ENCODE peak calls at places on chromosomes 7 and 10, in five cellular contexts. One of them, this sample, is unnamed.

GRCh38 chr10:98285416-98285815 is 17.4 kb upstream of the LOXL4 start:
- DNase-seq in left lung: no peak
- DNase-seq in CD4-positive, alpha-beta memory T cell: no peak
- DNase-seq in A549: no peak
- DNase-seq in right cardiac atrium: no peak
- DNase-seq in this sample: no peak

GRCh38 chr10:113278664-113279063 is 274.2 kb upstream of the HABP2 start:
- DNase-seq in left lung: no peak
- DNase-seq in CD4-positive, alpha-beta memory T cell: no peak
- DNase-seq in A549: no peak
- DNase-seq in right cardiac atrium: no peak
- DNase-seq in this sample: no peak

GRCh38 chr7:21507627-21508343 is 35.1 kb upstream of the DNAH11 start:
- DNase-seq in left lung: peak; percentile 37
- DNase-seq in CD4-positive, alpha-beta memory T cell: no peak
- DNase-seq in A549: peak; percentile 21
- DNase-seq in right cardiac atrium: no peak
- DNase-seq in this sample: peak; percentile 66

GRCh38 chr7:120276720-120277119 is 3.7 kb downstream of the KCND2 start:
- DNase-seq in left lung: no peak
- DNase-seq in CD4-positive, alpha-beta memory T cell: no peak
- DNase-seq in A549: no peak
- DNase-seq in right cardiac atrium: no peak
- DNase-seq in this sample: no peak

GRCh38 chr10:85724215-85724614 is 642.4 kb downstream of the GRID1 start:
- DNase-seq in left lung: no peak
- DNase-seq in CD4-positive, alpha-beta memory T cell: no peak
- DNase-seq in A549: no peak
- DNase-seq in right cardiac atrium: no peak
- DNase-seq in this sample: no peak

GRCh38 chr10:63630085-63630927 is 109.1 kb downstream of the REEP3 start:
- DNase-seq in left lung: peak; percentile 89
- DNase-seq in CD4-positive, alpha-beta memory T cell: peak; percentile 69
- DNase-seq in A549: peak; percentile 93
- DNase-seq in right cardiac atrium: peak; percentile 96
- DNase-seq in this sample: peak; percentile 82

GRCh38 chr7:83486536-83486935 is 162.4 kb downstream of the SEMA3E start:
- DNase-seq in left lung: no peak
- DNase-seq in CD4-positive, alpha-beta memory T cell: no peak
- DNase-seq in A549: no peak
- DNase-seq in right cardiac atrium: no peak
- DNase-seq in this sample: no peak

GRCh38 chr7:135204271-135204872 is 7.0 kb downstream of the WDR91 start:
- DNase-seq in left lung: no peak
- DNase-seq in CD4-positive, alpha-beta memory T cell: no peak
- DNase-seq in A549: no peak
- DNase-seq in right cardiac atrium: no peak
- DNase-seq in this sample: no peak

GRCh38 chr7:22582860-22583640 is 83.1 kb upstream of the STEAP1B start:
- DNase-seq in left lung: peak; percentile 68
- DNase-seq in CD4-positive, alpha-beta memory T cell: no peak
- DNase-seq in A549: peak; percentile 86
- DNase-seq in right cardiac atrium: peak; percentile 53
- DNase-seq in this sample: no peak

GRCh38 chr10:11603741-11604140 is 7.7 kb downstream of the USP6NL start:
- DNase-seq in left lung: no peak
- DNase-seq in CD4-positive, alpha-beta memory T cell: no peak
- DNase-seq in A549: no peak
- DNase-seq in right cardiac atrium: no peak
- DNase-seq in this sample: peak; percentile 47

GRCh38 chr10:90175161-90175681 is 473.8 kb downstream of the KIF20B start:
- DNase-seq in left lung: no peak
- DNase-seq in CD4-positive, alpha-beta memory T cell: no peak
- DNase-seq in A549: no peak
- DNase-seq in right cardiac atrium: peak; percentile 81
- DNase-seq in this sample: no peak

GRCh38 chr7:138886501-138886917 is 88.5 kb upstream of the ATP6V0A4 start:
- DNase-seq in left lung: no peak
- DNase-seq in CD4-positive, alpha-beta memory T cell: peak; percentile 71
- DNase-seq in A549: peak; percentile 67
- DNase-seq in right cardiac atrium: no peak
- DNase-seq in this sample: peak; percentile 89

GRCh38 chr7:12949060-12950045 is 261.9 kb downstream of the ARL4A start:
- DNase-seq in left lung: no peak
- DNase-seq in CD4-positive, alpha-beta memory T cell: no peak
- DNase-seq in A549: no peak
- DNase-seq in right cardiac atrium: no peak
- DNase-seq in this sample: no peak

GRCh38 chr7:27863866-27864265 is 123.9 kb downstream of the TAX1BP1 start:
- DNase-seq in left lung: no peak
- DNase-seq in CD4-positive, alpha-beta memory T cell: no peak
- DNase-seq in A549: no peak
- DNase-seq in right cardiac atrium: no peak
- DNase-seq in this sample: no peak

GRCh38 chr7:188174-188573 is 4.2 kb upstream of the FAM20C start:
- DNase-seq in left lung: no peak
- DNase-seq in CD4-positive, alpha-beta memory T cell: no peak
- DNase-seq in A549: no peak
- DNase-seq in right cardiac atrium: no peak
- DNase-seq in this sample: no peak

GRCh38 chr10:59793924-59794323 is 40.7 kb upstream of the MRLN start:
- DNase-seq in left lung: no peak
- DNase-seq in CD4-positive, alpha-beta memory T cell: no peak
- DNase-seq in A549: no peak
- DNase-seq in right cardiac atrium: no peak
- DNase-seq in this sample: no peak

GRCh38 chr10:21526184-21526951 is 886 bp upstream of the SKIDA1 start:
- DNase-seq in left lung: peak; percentile 86
- DNase-seq in CD4-positive, alpha-beta memory T cell: peak; percentile 70
- DNase-seq in A549: peak; percentile 89
- DNase-seq in right cardiac atrium: peak; percentile 97
- DNase-seq in this sample: peak; percentile 92

GRCh38 chr10:3655528-3655927 is 129.5 kb downstream of the KLF6 start:
- DNase-seq in left lung: no peak
- DNase-seq in CD4-positive, alpha-beta memory T cell: no peak
- DNase-seq in A549: no peak
- DNase-seq in right cardiac atrium: no peak
- DNase-seq in this sample: peak; percentile 51

GRCh38 chr7:57416601-57417358 is 33.2 kb upstream of the ZNF716 start:
- DNase-seq in left lung: no peak
- DNase-seq in CD4-positive, alpha-beta memory T cell: no peak
- DNase-seq in A549: no peak
- DNase-seq in right cardiac atrium: no peak
- DNase-seq in this sample: no peak

GRCh38 chr10:95845411-95845810 is 62.4 kb upstream of the CC2D2B start:
- DNase-seq in left lung: no peak
- DNase-seq in CD4-positive, alpha-beta memory T cell: no peak
- DNase-seq in A549: no peak
- DNase-seq in right cardiac atrium: no peak
- DNase-seq in this sample: no peak

GRCh38 chr7:771241-772004 is 44.3 kb upstream of the PRKAR1B start:
- DNase-seq in left lung: no peak
- DNase-seq in CD4-positive, alpha-beta memory T cell: no peak
- DNase-seq in A549: no peak
- DNase-seq in right cardiac atrium: peak; percentile 90
- DNase-seq in this sample: no peak

GRCh38 chr7:147759327-147759943 is 831.1 kb upstream of the C7orf33 start:
- DNase-seq in left lung: no peak
- DNase-seq in CD4-positive, alpha-beta memory T cell: no peak
- DNase-seq in A549: no peak
- DNase-seq in right cardiac atrium: no peak
- DNase-seq in this sample: no peak

GRCh38 chr7:157465597-157466348 is 129.0 kb downstream of the DNAJB6 start:
- DNase-seq in left lung: no peak
- DNase-seq in CD4-positive, alpha-beta memory T cell: no peak
- DNase-seq in A549: no peak
- DNase-seq in right cardiac atrium: no peak
- DNase-seq in this sample: no peak

GRCh38 chr7:157467496-157468212 is 130.8 kb downstream of the DNAJB6 start:
- DNase-seq in left lung: no peak
- DNase-seq in CD4-positive, alpha-beta memory T cell: no peak
- DNase-seq in A549: no peak
- DNase-seq in right cardiac atrium: no peak
- DNase-seq in this sample: no peak

GRCh38 chr7:157468221-157469111 is 131.7 kb downstream of the DNAJB6 start:
- DNase-seq in left lung: no peak
- DNase-seq in CD4-positive, alpha-beta memory T cell: no peak
- DNase-seq in A549: no peak
- DNase-seq in right cardiac atrium: no peak
- DNase-seq in this sample: no peak

GRCh38 chr7:157464971-157465481 is 128.2 kb downstream of the DNAJB6 start:
- DNase-seq in left lung: no peak
- DNase-seq in CD4-positive, alpha-beta memory T cell: no peak
- DNase-seq in A549: no peak
- DNase-seq in right cardiac atrium: no peak
- DNase-seq in this sample: no peak

DNA sequence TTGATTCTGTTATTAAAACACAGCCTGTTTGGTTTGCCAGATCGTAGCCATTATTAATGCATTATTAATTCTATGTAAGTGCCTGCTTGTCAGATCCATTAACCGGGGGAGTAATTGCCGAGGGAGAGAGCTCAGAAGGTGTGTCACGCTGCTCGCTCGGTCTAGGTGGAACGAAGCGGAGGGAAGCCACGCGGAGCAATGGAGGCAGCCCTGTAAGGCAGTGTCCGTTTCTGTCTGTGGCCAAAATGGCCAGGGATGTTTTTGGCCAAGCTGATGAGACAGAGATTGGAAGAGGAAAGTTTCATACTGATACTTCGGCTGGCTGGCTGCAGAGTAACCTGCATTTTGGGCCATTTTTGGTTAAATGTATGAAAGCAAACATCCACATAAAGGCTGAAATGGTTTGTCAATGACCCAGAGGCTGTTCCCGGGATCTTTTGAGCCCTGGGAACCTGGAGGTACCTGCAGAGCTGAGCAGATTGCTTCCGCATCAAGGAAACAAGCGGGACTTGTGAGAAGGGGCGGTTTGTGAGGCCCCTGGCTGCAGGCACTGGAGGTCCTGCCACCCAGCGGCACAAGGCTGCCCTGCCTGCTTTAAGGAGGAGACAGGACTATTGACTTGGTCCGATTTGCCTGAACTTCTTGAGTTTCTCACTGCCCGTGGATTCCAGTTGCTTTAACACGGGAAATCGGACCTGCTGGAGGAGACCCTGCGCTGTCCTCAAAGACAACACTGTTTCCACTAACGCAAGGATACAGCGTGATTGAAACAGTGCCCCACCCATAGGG is 129.9 kb downstream of the DNAJB6 start:
- DNase-seq in left lung: no peak
- DNase-seq in CD4-positive, alpha-beta memory T cell: no peak
- DNase-seq in A549: no peak
- DNase-seq in right cardiac atrium: no peak
- DNase-seq in this sample: peak; percentile 49
- H3K9me3 ChIP-seq in left lung: no peaks in the 10 kb centered on the region
- H3K9me3 ChIP-seq in CD4-positive, alpha-beta memory T cell: no peaks in the 10 kb centered on the region
- H3K9me3 ChIP-seq in A549: peaks cover under 1% of the 10 kb centered on the region
- H3K9me3 ChIP-seq in right cardiac atrium: no peaks in the 10 kb centered on the region
- H3K9me3 ChIP-seq in this sample: no peaks in the 10 kb centered on the region

GRCh38 chr10:96466-96865 is 38.8 kb upstream of the ZMYND11 start:
- DNase-seq in left lung: no peak
- DNase-seq in CD4-positive, alpha-beta memory T cell: no peak
- DNase-seq in A549: no peak
- DNase-seq in right cardiac atrium: no peak
- DNase-seq in this sample: no peak

GRCh38 chr10:92846-93245 is 42.4 kb upstream of the ZMYND11 start:
- DNase-seq in left lung: no peak
- DNase-seq in CD4-positive, alpha-beta memory T cell: no peak
- DNase-seq in A549: no peak
- DNase-seq in right cardiac atrium: no peak
- DNase-seq in this sample: peak; percentile 9

GRCh38 chr10:94613-95012 is 40.6 kb upstream of the ZMYND11 start:
- DNase-seq in left lung: no peak
- DNase-seq in CD4-positive, alpha-beta memory T cell: no peak
- DNase-seq in A549: no peak
- DNase-seq in right cardiac atrium: no peak
- DNase-seq in this sample: no peak

GRCh38 chr10:92153-92552 is 43.1 kb upstream of the TUBB8 start:
- DNase-seq in left lung: no peak
- DNase-seq in CD4-positive, alpha-beta memory T cell: no peak
- DNase-seq in A549: no peak
- DNase-seq in right cardiac atrium: no peak
- DNase-seq in this sample: peak; percentile 11

DNA sequence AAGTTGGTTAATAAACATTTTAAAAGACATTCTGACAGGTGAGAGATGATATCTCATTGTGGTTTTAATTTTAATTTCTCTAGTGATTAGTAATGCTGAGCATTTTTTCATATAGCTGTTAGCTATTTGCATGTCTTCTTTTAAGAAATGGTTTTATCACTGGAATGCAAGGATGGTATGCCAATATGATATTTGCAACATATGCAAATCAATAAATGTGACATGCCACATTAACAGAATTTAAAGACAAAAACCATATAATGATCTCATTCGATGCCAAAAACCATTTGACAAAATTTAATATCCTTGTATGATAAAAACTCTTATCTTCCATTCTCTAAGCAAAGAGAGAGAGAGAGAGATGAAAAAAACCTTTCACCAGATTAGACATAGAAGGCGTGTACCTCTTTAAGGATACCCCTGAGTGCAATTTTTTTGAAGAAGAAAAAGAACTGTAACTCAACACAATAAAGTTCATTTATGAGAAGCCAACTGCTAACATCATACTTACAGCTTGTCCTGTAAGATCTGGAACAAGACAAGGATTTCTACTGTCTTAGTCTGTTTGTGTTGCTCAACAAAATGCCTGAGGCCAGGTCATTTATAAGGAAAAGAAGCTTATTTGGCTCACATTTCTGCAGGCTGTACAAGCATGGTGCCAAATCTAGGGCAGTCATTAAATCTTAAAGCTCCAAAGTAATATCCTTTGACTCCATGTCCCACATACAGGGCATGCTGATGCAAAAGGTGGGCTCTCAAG is 39.7 kb upstream of the ZMYND11 start:
- DNase-seq in left lung: no peak
- DNase-seq in CD4-positive, alpha-beta memory T cell: no peak
- DNase-seq in A549: no peak
- DNase-seq in right cardiac atrium: no peak
- DNase-seq in this sample: no peak
- H3K9me3 ChIP-seq in left lung: no peaks in the 10 kb centered on the region
- H3K9me3 ChIP-seq in CD4-positive, alpha-beta memory T cell: no peaks in the 10 kb centered on the region
- H3K9me3 ChIP-seq in A549: peaks cover 28% of the 10 kb centered on the region
- H3K9me3 ChIP-seq in right cardiac atrium: no peaks in the 10 kb centered on the region
- H3K9me3 ChIP-seq in this sample: peaks cover 7% of the 10 kb centered on the region

GRCh38 chr10:52502237-52502636 is 188.2 kb downstream of the DKK1 start:
- DNase-seq in left lung: no peak
- DNase-seq in CD4-positive, alpha-beta memory T cell: no peak
- DNase-seq in A549: no peak
- DNase-seq in right cardiac atrium: no peak
- DNase-seq in this sample: no peak
- H3K9me3 ChIP-seq in left lung: no peaks in the 10 kb centered on the region
- H3K9me3 ChIP-seq in CD4-positive, alpha-beta memory T cell: no peaks in the 10 kb centered on the region
- H3K9me3 ChIP-seq in A549: peaks cover 2% of the 10 kb centered on the region
- H3K9me3 ChIP-seq in right cardiac atrium: no peaks in the 10 kb centered on the region
- H3K9me3 ChIP-seq in this sample: peaks cover 10% of the 10 kb centered on the region

DNA sequence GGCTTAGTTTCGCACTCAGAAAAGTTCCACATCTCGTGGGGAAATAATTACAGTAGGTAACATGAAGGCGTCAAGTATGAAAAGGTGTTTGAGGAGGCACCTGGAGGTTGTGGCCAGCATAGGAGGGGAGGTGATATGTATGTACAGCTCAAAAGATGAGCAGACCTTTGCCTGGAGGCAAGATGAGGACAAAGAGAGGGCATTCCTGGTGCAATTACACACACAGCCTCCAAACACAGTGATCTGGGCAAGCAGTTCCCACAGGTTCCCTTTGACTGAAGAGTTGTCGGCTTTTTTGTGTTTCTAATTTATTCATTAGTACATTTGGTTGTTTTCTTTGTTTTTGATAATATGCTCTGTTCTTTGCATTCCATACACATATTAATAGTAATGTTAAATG is 46.9 kb downstream of the CDK14 start:
- DNase-seq in left lung: no peak
- DNase-seq in CD4-positive, alpha-beta memory T cell: no peak
- DNase-seq in A549: no peak
- DNase-seq in right cardiac atrium: no peak
- DNase-seq in this sample: no peak
- H3K9me3 ChIP-seq in left lung: no peaks in the 10 kb centered on the region
- H3K9me3 ChIP-seq in CD4-positive, alpha-beta memory T cell: no peaks in the 10 kb centered on the region
- H3K9me3 ChIP-seq in A549: no peaks in the 10 kb centered on the region
- H3K9me3 ChIP-seq in right cardiac atrium: no peaks in the 10 kb centered on the region
- H3K9me3 ChIP-seq in this sample: peaks cover 5% of the 10 kb centered on the region